ENCODE peak calls at places on chromosomes 4 and X, in seven cellular contexts. F, S, X, J, V, M and D are unnamed samples.
A peak's percentile ranks its signal among the peaks of the same experiment; 100 is the strongest.

GRCh38 chr4:41418444-41418843 is 119.5 kb upstream of the LIMCH1 start:
- DNase-seq in J (no peak), M (no peak), V (no peak), S (no peak), F (no peak), X (peak; percentile 38), D (peak; percentile 29)

GRCh38 chr4:147103403-147103946 is 157.8 kb upstream of the TTC29 start:
- DNase-seq in S (peak; percentile 66), M (no peak), F (peak; percentile 36), X (no peak), V (no peak), J (peak; percentile 81), D (no peak)

GRCh38 chrX:149151805-149152757 is 353.0 kb downstream of the IDS start:
- DNase-seq in S (no peak), X (no peak), V (no peak), J (no peak), F (no peak), M (no peak), D (no peak)

GRCh38 chrX:115958687-115959359 is 211.7 kb upstream of the AGTR2 start:
- DNase-seq in V (no peak), X (no peak), S (no peak), M (no peak), F (no peak), J (no peak), D (no peak)

GRCh38 chrX:153701706-153702105 is 14.0 kb downstream of the SLC6A8 start:
- DNase-seq in V (no peak), X (no peak), M (no peak), S (no peak), F (no peak), J (no peak), D (no peak)

GRCh38 chrX:123422875-123423274 is 238.8 kb downstream of the GRIA3 start:
- DNase-seq in S (peak; percentile 39), M (no peak), F (peak; percentile 1), J (no peak), X (peak; percentile 12), V (peak; percentile 17), D (no peak)

GRCh38 chr4:173367946-173368345 is 2.8 kb upstream of the SAP30 start:
- DNase-seq in X (no peak), S (no peak), F (peak; percentile 24), V (no peak), J (no peak), M (no peak), D (no peak)

GRCh38 chr4:111954546-111954945 is 190.7 kb upstream of the FAM241A start:
- DNase-seq in F (no peak), M (no peak), V (no peak), S (no peak), J (no peak), X (no peak), D (no peak)

GRCh38 chrX:114906978-114907510 is 110.4 kb downstream of the IL13RA2 start:
- DNase-seq in M (no peak), F (no peak), S (no peak), X (no peak), V (no peak), J (no peak), D (no peak)

GRCh38 chr4:83599183-83599582 is 63.3 kb downstream of the GPAT3 start:
- DNase-seq in S (no peak), J (no peak), X (no peak), F (peak; percentile 22), M (peak; percentile 23), V (no peak), D (no peak)

GRCh38 chr4:140243345-140243753 is 89.4 kb upstream of the MAML3 start:
- DNase-seq in S (peak; percentile 76), M (no peak), J (no peak), V (peak; percentile 78), F (peak; percentile 68), X (no peak), D (peak; percentile 75)

GRCh38 chr4:158938462-158939044 is 164.3 kb upstream of the RAPGEF2 start:
- DNase-seq in X (no peak), S (no peak), F (no peak), M (no peak), V (no peak), J (no peak), D (no peak)

GRCh38 chrX:110703641-110704040 is 92.0 kb downstream of the CHRDL1 start:
- DNase-seq in M (no peak), J (no peak), F (no peak), V (no peak), S (no peak), X (no peak), D (peak; percentile 52)

GRCh38 chr4:38560763-38561558 is 103.0 kb upstream of the KLF3 start:
- DNase-seq in F (no peak), X (no peak), M (no peak), J (no peak), V (no peak), S (no peak), D (no peak)

GRCh38 chr4:8370835-8371234 is 69.7 kb downstream of the ACOX3 start:
- DNase-seq in M (no peak), F (no peak), J (no peak), S (no peak), V (no peak), X (no peak), D (no peak)

GRCh38 chrX:39855748-39856129 is 242.0 kb downstream of the BCOR start:
- DNase-seq in V (peak; percentile 66), S (peak; percentile 63), J (no peak), M (peak; percentile 19), X (no peak), F (peak; percentile 24), D (no peak)

GRCh38 chr4:80594696-80595095 is 259.2 kb downstream of the CFAP299 start:
- DNase-seq in J (no peak), V (no peak), F (no peak), X (no peak), M (no peak), S (no peak), D (no peak)

GRCh38 chr4:36322921-36323354 is 41.5 kb downstream of the DTHD1 start:
- DNase-seq in S (no peak), V (no peak), X (no peak), J (no peak), F (no peak), M (no peak), D (no peak)

GRCh38 chr4:183823394-183823793 is 81.7 kb upstream of the STOX2 start:
- DNase-seq in V (no peak), S (peak; percentile 75), J (no peak), M (no peak), X (no peak), F (no peak), D (no peak)

GRCh38 chr4:187493661-187494060 is 501.9 kb upstream of the ZFP42 start:
- DNase-seq in V (no peak), F (no peak), S (no peak), J (no peak), M (no peak), X (no peak), D (no peak)

GRCh38 chr4:112511294-112512118 is 4.5 kb downstream of the NEUROG2 start:
- DNase-seq in F (no peak), V (no peak), S (no peak), J (no peak), M (no peak), X (no peak), D (no peak)

GRCh38 chrX:69603566-69604194 is 12.2 kb upstream of the EDA start:
- DNase-seq in S (peak; percentile 27), J (no peak), F (no peak), M (no peak), V (no peak), X (no peak), D (no peak)

GRCh38 chrX:133674726-133675470 is 259.6 kb upstream of the GPC4 start:
- DNase-seq in J (no peak), S (peak; percentile 23), V (no peak), X (peak; percentile 22), M (no peak), F (no peak), D (no peak)

GRCh38 chr4:89598602-89599001 is 238.4 kb downstream of the SNCA start:
- DNase-seq in S (peak; percentile 25), V (no peak), X (no peak), M (peak; percentile 26), F (peak; percentile 64), J (peak; percentile 1), D (no peak)

GRCh38 chr4:88998941-88999340 is 58.0 kb downstream of the FAM13A start:
- DNase-seq in S (no peak), M (no peak), J (no peak), X (no peak), F (no peak), V (no peak), D (no peak)

DNA sequence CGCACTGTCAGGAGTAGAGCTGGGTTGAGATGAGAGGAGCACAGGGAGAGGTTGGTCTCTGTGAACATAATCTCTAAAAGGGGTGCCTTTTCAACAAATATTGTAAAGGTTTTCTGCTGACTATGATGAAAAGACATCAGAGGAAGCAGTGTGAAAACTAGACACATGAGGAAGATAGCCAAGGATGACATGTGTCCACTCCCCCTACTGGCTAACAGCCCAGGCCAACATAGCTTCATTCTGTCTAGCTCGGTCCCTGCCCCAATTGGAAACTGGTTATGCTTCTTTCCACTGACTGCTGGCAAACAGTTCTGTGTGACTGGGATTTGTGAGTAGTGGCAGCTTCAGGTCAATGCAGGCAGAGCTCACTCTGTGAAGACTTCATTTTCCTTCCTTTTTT is 115.4 kb upstream of the ESX1 start:
- DNase-seq in J (no peak), X (no peak), M (peak; percentile 26), S (peak; percentile 18), F (no peak), V (peak; percentile 21), D (peak; percentile 51)
- TF ChIP-seq CTCF in J (no peak), X (no peak), M (peak; percentile 38), S (no peak), F (no peak), V (no peak), D (peak; percentile 38)

GRCh38 chrX:134716620-134717012 is 58.3 kb upstream of the PLAC1 start:
- DNase-seq in F (no peak), S (no peak), V (no peak), M (no peak), J (no peak), X (no peak), D (no peak)
- TF ChIP-seq CTCF in F (no peak), S (no peak), V (no peak), M (no peak), J (no peak), X (no peak), D (no peak)

DNA sequence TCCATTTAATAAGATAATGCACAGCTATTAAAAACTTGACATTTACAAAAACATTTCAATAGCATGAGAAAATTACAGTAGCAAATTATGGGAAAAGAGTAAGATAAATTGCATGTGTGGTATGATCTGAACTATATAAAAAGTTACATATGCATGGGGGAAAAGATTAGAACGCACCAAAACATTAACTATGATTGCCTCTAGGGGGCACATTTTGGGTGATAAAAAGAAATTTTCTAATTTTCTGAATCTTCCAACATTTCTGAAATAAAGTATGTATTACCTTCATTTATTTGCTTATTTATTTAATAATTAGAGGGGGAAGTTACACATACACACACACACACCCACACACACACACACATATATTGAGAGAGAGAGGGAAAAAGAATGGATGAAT is 19.6 kb upstream of the KDM5C start:
- DNase-seq in S (no peak), F (no peak), M (no peak), J (no peak), V (no peak), X (no peak), D (no peak)
- TF ChIP-seq CTCF in S (peak; percentile 8), F (peak; percentile 5), M (peak; percentile 30), J (peak; percentile 40), V (no peak), X (no peak), D (no peak)

GRCh38 chrX:111892375-111892774 is 16.4 kb downstream of the TRPC5OS start:
- DNase-seq in S (no peak), X (no peak), F (no peak), V (no peak), M (no peak), J (no peak), D (no peak)

GRCh38 chrX:111886678-111887077 is 10.7 kb downstream of the TRPC5OS start:
- DNase-seq in F (no peak), S (no peak), X (no peak), M (no peak), J (no peak), V (no peak), D (no peak)

GRCh38 chrX:111888600-111888999 is 12.6 kb downstream of the TRPC5OS start:
- DNase-seq in V (no peak), F (no peak), J (no peak), S (no peak), X (no peak), M (no peak), D (no peak)
- TF ChIP-seq CTCF in V (no peak), F (no peak), J (no peak), S (no peak), X (no peak), M (no peak), D (no peak)